ENCODE peak calls at places on chromosome X, in seven cellular contexts. M is NB4; G is esophagus squamous epithelium; X is CD8-positive, alpha-beta T cell; C is WERI-Rb-1; L is CD4-positive, alpha-beta T cell; S is tibial artery. Q is an unnamed sample.

GRCh38 chrX:19682712-19683331 is 167.5 kb upstream of the MAP3K15 start:
- DNase-seq in M (peak; percentile 23), G (no peak), X (peak; percentile 54), C (no peak), L (peak; percentile 59), S (peak; percentile 51), Q (peak; percentile 3)

GRCh38 chrX:110315541-110315940 is 2.3 kb downstream of the AMMECR1 start:
- DNase-seq in M (no peak), G (no peak), X (no peak), C (no peak), L (no peak), S (no peak), Q (no peak)

GRCh38 chrX:132218100-132218807 is 993 bp downstream of the RAP2C start:
- DNase-seq in M (peak; percentile 87), G (peak; percentile 18), X (peak; percentile 44), C (peak; percentile 81), L (peak; percentile 64), S (peak; percentile 76), Q (peak; percentile 74)

GRCh38 chrX:679161-679979 is 48.8 kb downstream of the SHOX start:
- DNase-seq in M (no peak), G (no peak), X (no peak), C (no peak), L (no peak), S (no peak), Q (peak; percentile 12)

GRCh38 chrX:140292961-140293360 is 211.9 kb downstream of the SOX3 start:
- DNase-seq in M (peak; percentile 1), G (no peak), X (no peak), C (no peak), L (no peak), S (no peak), Q (no peak)

GRCh38 chrX:68204639-68205038 is 228.7 kb downstream of the OPHN1 start:
- DNase-seq in M (no peak), G (no peak), X (no peak), C (no peak), L (no peak), S (no peak), Q (no peak)

GRCh38 chrX:107629533-107629909 is 1.2 kb downstream of the PRPS1 start:
- DNase-seq in M (peak; percentile 48), G (no peak), X (no peak), C (no peak), L (no peak), S (no peak), Q (no peak)

GRCh38 chrX:96407043-96407442 is 277.6 kb upstream of the DIAPH2 start:
- DNase-seq in M (no peak), G (no peak), X (no peak), C (no peak), L (no peak), S (peak; percentile 37), Q (no peak)

GRCh38 chrX:115960440-115961084 is 210.0 kb upstream of the AGTR2 start:
- DNase-seq in M (no peak), G (no peak), X (no peak), C (no peak), L (no peak), S (no peak), Q (no peak)

GRCh38 chrX:151729056-151729725 is 5.4 kb upstream of the CNGA2 start:
- DNase-seq in M (no peak), G (no peak), X (no peak), C (no peak), L (no peak), S (no peak), Q (no peak)

GRCh38 chrX:74449322-74449936 is 28.1 kb downstream of the SLC16A2 start:
- DNase-seq in M (peak; percentile 46), G (no peak), X (no peak), C (no peak), L (peak; percentile 10), S (no peak), Q (no peak)

DNA sequence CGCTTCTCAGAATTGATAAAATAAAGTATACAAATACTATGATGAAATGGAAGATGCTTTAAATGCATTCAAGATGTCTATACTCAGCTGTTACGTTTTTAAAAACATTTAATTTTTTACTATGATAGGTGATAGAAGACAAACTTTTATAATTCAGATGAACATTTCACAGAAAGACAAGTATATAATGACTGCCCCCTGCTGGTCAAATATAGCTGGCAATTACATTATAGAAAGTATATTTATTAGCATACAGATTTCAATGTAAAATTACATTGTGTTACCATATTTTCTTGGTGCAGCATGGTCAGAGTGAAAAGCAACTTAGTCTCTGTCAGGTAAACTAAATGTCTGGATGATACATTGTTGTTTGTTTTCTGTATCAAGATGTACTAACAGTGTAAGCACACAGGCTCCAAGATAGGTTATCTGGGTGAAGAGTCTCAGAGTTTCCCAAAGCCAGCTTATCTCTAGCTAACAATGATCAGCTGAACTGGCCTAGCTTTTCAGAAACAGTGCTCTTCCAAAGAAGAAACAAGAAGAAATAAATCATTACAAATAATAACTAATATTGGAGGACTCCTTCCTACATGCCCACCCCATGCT is 54.1 kb downstream of the SRPX start:
- DNase-seq in M (peak; percentile 39), G (no peak), X (no peak), C (peak; percentile 7), L (no peak), S (no peak), Q (peak; percentile 5)
- TF ChIP-seq CTCF in M (peak; percentile 19), G (peak; percentile 66), X (peak; percentile 47), C (no peak), L (peak; percentile 64), S (peak; percentile 43), Q (peak; percentile 76)

DNA sequence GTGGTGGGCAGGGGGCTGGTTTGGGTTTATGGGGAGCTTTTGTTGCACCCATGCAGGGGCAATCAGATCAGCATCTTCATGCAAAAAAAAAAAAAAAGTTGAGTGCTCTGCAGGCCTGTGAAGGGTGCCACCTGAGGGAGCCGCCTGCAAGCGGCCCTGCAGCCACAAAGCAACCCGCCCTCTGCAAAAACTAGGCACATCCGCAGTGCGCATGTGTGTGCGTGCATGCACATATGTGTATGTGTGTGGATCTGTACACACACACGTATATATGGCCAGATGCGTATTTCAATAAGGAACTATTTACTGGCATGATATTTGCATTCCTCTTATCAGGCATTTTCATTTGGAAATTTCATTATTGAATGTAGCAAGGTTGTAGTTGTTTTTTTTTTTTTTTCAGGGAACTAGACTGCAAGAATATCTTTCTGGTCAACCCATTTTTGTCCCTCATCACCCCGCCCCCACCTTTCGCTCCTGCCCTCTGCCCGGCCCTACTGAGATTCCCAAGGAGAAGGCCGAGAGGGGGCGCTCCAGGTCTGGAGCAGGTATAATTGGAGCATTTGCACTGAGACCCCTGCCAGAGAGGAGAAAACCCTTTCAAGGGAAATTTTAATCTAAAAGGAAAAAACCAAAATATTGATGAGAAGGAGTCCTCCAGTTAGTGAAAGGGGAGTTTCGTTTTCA is 18.1 kb downstream of the CCNQ start:
- DNase-seq in M (no peak), G (no peak), X (no peak), C (peak; percentile 64), L (no peak), S (no peak), Q (no peak)
- TF ChIP-seq CTCF in M (no peak), G (no peak), X (no peak), C (peak; percentile 3), L (no peak), S (no peak), Q (no peak)

GRCh38 chrX:55357236-55357635 is 92.5 kb upstream of the PAGE3 start:
- DNase-seq in M (no peak), G (no peak), X (no peak), C (no peak), L (no peak), S (no peak), Q (no peak)

DNA sequence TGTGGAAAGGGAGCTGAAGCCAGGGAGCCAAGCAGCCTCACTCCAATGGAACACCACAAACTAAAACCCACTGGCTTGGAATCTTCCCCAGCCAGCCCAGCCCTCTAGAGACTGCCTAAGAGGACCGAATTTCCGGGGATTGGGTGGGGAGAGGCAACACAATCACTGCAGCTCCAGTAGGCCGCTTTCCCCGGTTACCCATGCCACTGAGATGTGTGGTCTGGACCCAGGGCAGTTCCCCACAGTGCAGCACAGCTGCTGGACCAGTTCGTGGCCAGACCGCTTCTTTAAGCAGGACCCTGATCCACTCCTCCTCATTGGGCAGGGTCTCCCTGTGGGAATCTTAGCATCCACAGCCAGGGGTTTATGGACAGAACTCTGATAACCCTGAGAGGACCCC is 91.9 kb upstream of the PAGE3 start:
- DNase-seq in M (no peak), G (no peak), X (no peak), C (no peak), L (no peak), S (no peak), Q (no peak)
- TF ChIP-seq CTCF in M (no peak), G (no peak), X (no peak), C (no peak), L (no peak), S (no peak), Q (no peak)

GRCh38 chrX:11899091-11899490 is 141.1 kb downstream of the MSL3 start:
- DNase-seq in M (no peak), G (no peak), X (no peak), C (no peak), L (no peak), S (no peak), Q (no peak)

GRCh38 chrX:11890843-11891514 is 132.9 kb downstream of the MSL3 start:
- DNase-seq in M (peak; percentile 8), G (no peak), X (no peak), C (no peak), L (no peak), S (peak; percentile 19), Q (no peak)

GRCh38 chrX:11888421-11888820 is 130.4 kb downstream of the MSL3 start:
- DNase-seq in M (no peak), G (no peak), X (no peak), C (no peak), L (no peak), S (no peak), Q (no peak)

GRCh38 chrX:11893933-11894710 is 136.1 kb downstream of the MSL3 start:
- DNase-seq in M (no peak), G (no peak), X (no peak), C (no peak), L (no peak), S (no peak), Q (no peak)
- TF ChIP-seq CTCF in M (no peak), G (no peak), X (no peak), C (no peak), L (no peak), S (no peak), Q (no peak)

GRCh38 chrX:15594371-15594770 is 6.4 kb downstream of the ACE2 start:
- DNase-seq in M (no peak), G (no peak), X (no peak), C (no peak), L (no peak), S (no peak), Q (no peak)
- TF ChIP-seq CTCF in M (no peak), G (peak; percentile 36), X (no peak), C (no peak), L (no peak), S (no peak), Q (no peak)

DNA sequence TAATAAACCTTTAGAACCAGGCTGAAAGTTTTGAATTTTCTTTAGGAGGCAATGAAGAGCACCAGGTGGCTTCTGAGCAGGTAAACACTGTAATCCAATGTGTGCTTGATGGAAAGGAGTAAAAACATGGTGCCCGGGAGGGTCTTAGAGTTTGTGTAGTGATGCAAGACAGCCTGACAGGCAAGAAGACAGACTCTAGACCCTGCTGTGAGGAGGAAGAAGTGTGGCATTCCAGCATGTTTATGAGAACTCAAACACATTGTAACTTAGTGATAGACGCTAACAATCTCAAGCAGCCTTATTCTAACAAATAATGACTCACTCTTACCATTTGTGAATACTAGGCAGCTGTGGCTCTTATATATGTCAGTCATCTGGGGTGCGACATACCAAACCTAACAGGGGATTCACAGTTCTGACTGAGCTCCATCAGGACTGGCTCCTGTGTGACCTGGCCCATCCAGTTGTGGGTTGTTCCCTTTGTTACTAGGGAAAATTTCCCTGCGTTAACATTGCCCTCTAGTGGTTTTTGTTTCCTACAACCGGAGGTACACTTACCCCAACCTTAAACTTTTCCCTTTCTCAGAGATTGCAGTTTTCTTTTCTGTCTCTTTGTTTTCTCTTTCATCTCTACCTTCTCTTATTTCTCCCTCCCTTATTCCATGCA is 53.8 kb downstream of the VSIG4 start:
- DNase-seq in M (peak; percentile 91), G (no peak), X (no peak), C (peak; percentile 10), L (no peak), S (no peak), Q (no peak)
- TF ChIP-seq CTCF in M (peak; percentile 18), G (peak; percentile 67), X (peak; percentile 47), C (peak; percentile 58), L (peak; percentile 52), S (peak; percentile 37), Q (peak; percentile 63)